ENCODE peak calls at places on chromosomes 3 and 15, in seven cellular contexts. G, Y, I, D, F, H and B are unnamed samples.

GRCh38 chr3:13495921-13496723 is 16.0 kb downstream of the HDAC11 start:
- DNase-seq in Y (peak), I (peak), F (peak), H (peak), D (peak), G (peak), B (peak)

GRCh38 chr3:119356646-119357045 is 62.5 kb downstream of the ARHGAP31 start:
- DNase-seq in G (no peak), I (no peak), F (no peak), D (peak), H (no peak), Y (no peak), B (no peak)

GRCh38 chr15:94845391-94845718 is 614.0 kb downstream of the MCTP2 start:
- DNase-seq in F (no peak), G (no peak), D (no peak), I (no peak), H (no peak), Y (no peak), B (no peak)

GRCh38 chr3:54870423-54870822 is 57.4 kb downstream of the LRTM1 start:
- DNase-seq in H (peak), Y (peak), G (no peak), D (peak), I (peak), F (peak), B (no peak)

GRCh38 chr3:111749171-111750170 is 109.6 kb upstream of the PHLDB2 start:
- DNase-seq in I (no peak), G (no peak), Y (no peak), D (no peak), F (no peak), H (no peak), B (no peak)

GRCh38 chr15:40782609-40783227 is 12.9 kb downstream of the C15orf62 start:
- DNase-seq in G (peak), D (peak), I (peak), H (no peak), Y (no peak), F (peak), B (peak)

GRCh38 chr3:159158801-159159200 is 356.9 kb downstream of the MFSD1 start:
- DNase-seq in D (no peak), H (no peak), G (no peak), Y (no peak), I (no peak), F (peak), B (no peak)

GRCh38 chr3:16728762-16729745 is 123.8 kb upstream of the DAZL start:
- DNase-seq in G (no peak), F (no peak), I (peak), H (no peak), Y (peak), D (no peak), B (no peak)

GRCh38 chr3:53464424-53464823 is 30.0 kb upstream of the CACNA1D start:
- DNase-seq in I (no peak), G (no peak), D (no peak), Y (no peak), F (no peak), H (no peak), B (no peak)

GRCh38 chr15:98085003-98085639 is 124.6 kb downstream of the ARRDC4 start:
- DNase-seq in H (peak), F (peak), I (peak), G (no peak), D (peak), Y (peak), B (no peak)

GRCh38 chr3:46878796-46879436 is 1.4 kb downstream of the PTH1R start:
- DNase-seq in G (no peak), F (peak), D (no peak), I (peak), H (peak), Y (no peak), B (no peak)

GRCh38 chr15:82543155-82543554 is 2.9 kb upstream of the RPS17 start:
- DNase-seq in Y (peak), G (peak), H (peak), F (peak), I (no peak), D (peak), B (no peak)

GRCh38 chr15:67116742-67117141 is 51.3 kb downstream of the SMAD3 start:
- DNase-seq in G (no peak), F (peak), Y (peak), H (no peak), I (peak), D (peak), B (no peak)

GRCh38 chr3:58324675-58325390 is 7.9 kb upstream of the PXK start:
- DNase-seq in H (no peak), F (no peak), D (no peak), I (no peak), Y (no peak), G (no peak), B (no peak)

GRCh38 chr3:58521002-58521670 is 15.9 kb downstream of the ACOX2 start:
- DNase-seq in G (no peak), D (no peak), Y (no peak), H (no peak), I (no peak), F (peak), B (no peak)

GRCh38 chr3:37795431-37796061 is 66.1 kb upstream of the CTDSPL start:
- DNase-seq in D (no peak), Y (no peak), G (no peak), F (no peak), H (no peak), I (no peak), B (no peak)

GRCh38 chr3:178350763-178351162 is 185.5 kb upstream of the KCNMB2 start:
- DNase-seq in F (no peak), D (peak), H (no peak), G (no peak), I (no peak), Y (peak), B (no peak)

GRCh38 chr3:17179381-17180205 is 294.8 kb downstream of the PLCL2 start:
- DNase-seq in D (peak), F (no peak), I (no peak), G (no peak), H (no peak), Y (peak), B (no peak)

GRCh38 chr3:195715583-195716266 is 5.1 kb upstream of the MUC20 start:
- DNase-seq in H (no peak), D (peak), I (peak), F (no peak), G (no peak), Y (peak), B (no peak)

GRCh38 chr15:74781673-74782595 is at the start of gene CSK:
- DNase-seq in I (peak), G (peak), F (peak), D (peak), H (peak), Y (peak), B (no peak)

GRCh38 chr3:101310580-101311375 is 9.6 kb downstream of the IMPG2 start:
- DNase-seq in Y (peak), H (no peak), F (no peak), I (no peak), D (peak), G (no peak), B (no peak)

DNA sequence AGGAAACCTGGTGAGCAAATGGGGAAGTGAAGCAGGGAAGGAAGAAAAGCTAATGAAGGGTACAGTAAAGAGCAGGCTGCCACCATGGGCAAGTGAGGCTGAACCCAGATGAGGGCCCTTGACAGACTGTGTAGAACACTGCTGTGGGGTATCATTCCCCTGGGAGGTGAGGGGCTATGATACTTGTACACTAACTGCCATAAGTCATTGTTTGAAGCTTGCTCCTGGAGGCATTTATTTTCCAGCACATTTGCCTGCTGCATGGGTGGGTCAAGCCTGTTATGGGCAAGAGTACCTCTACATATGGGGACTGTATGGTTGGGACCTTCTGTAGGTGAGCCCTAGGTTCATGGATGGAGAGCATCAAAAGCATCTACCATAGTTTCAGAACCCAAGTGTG is 57.4 kb downstream of the POMGNT2 start:
- DNase-seq in I (no peak), F (no peak), Y (no peak), D (no peak), H (no peak), G (no peak), B (no peak)
- H2BK5ac ChIP-seq in I (no peak), F (no peak), Y (no peak), D (no peak), H (no peak), G (no peak), B (no peak)

GRCh38 chr15:93506646-93507045 is 417.6 kb upstream of the RGMA start:
- DNase-seq in H (no peak), Y (no peak), G (no peak), D (no peak), F (no peak), I (no peak), B (no peak)
- H2BK5ac ChIP-seq in H (peak), Y (no peak), G (no peak), D (no peak), F (no peak), I (no peak), B (no peak)

DNA sequence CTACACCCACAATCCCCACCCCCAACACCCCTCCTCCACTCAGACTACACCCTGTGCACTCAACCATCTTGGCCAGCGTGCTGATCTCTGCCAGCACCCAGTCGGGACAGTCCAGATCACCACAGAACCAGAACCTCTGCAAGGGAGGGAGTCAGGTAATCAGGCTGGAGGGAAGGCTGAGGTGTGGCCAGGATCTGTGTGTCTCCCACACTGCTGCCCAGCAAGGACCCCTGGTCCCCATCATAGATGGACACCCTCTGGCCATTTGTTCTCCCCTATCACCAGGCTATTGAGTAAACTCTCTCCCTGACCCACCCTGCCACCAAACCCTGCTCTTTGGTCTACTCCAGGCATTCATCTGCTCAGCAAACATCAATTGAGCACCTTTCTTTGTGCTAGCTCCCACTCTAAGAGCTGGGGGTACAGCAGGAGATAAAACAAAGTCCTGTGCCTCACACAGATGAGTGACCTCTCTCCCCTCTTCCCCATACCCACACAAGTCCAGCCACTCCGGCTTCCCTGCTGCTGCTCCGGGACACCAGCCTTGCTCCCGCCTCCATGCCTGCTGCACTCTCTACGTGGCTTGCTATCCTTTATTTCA is 134.8 kb downstream of the TBC1D2B start:
- DNase-seq in I (no peak), H (no peak), D (no peak), Y (no peak), F (no peak), G (no peak), B (no peak)
- H2BK5ac ChIP-seq in I (no peak), H (no peak), D (no peak), Y (no peak), F (no peak), G (no peak), B (peak)

GRCh38 chr15:73282567-73283200 is 86.1 kb downstream of the HCN4 start:
- DNase-seq in F (no peak), Y (no peak), D (no peak), H (no peak), G (no peak), I (peak), B (no peak)
- H2BK5ac ChIP-seq in F (no peak), Y (no peak), D (no peak), H (no peak), G (no peak), I (no peak), B (no peak)

GRCh38 chr3:136327671-136328070 is 77.5 kb downstream of the PCCB start:
- DNase-seq in Y (no peak), H (no peak), I (no peak), F (no peak), D (no peak), G (no peak), B (no peak)
- H2BK5ac ChIP-seq in Y (no peak), H (no peak), I (no peak), F (no peak), D (no peak), G (no peak), B (no peak)

GRCh38 chr3:160909917-160910316 is 153.9 kb downstream of the PPM1L start:
- DNase-seq in F (no peak), G (no peak), I (no peak), D (no peak), H (no peak), Y (no peak), B (no peak)

GRCh38 chr3:160911399-160911798 is 155.4 kb downstream of the PPM1L start:
- DNase-seq in H (no peak), I (no peak), Y (no peak), D (no peak), G (no peak), F (peak), B (no peak)
- H2BK5ac ChIP-seq in H (no peak), I (no peak), Y (no peak), D (no peak), G (no peak), F (no peak), B (no peak)

GRCh38 chr15:64153480-64154367 is 2.2 kb downstream of the SNX22 start:
- DNase-seq in Y (peak), F (peak), D (peak), G (peak), H (peak), I (peak), B (peak)
- H2BK5ac ChIP-seq in Y (no peak), F (no peak), D (no peak), G (no peak), H (no peak), I (no peak), B (peak)